ENCODE peak calls at places on chromosomes 4 and X, in five cellular contexts. Z, J, Y, I and H are unnamed samples.

GRCh38 chrX:28108186-28108945 is 127.1 kb upstream of the DCAF8L1 start:
- DNase-seq in J (no peak), Y (no peak), Z (no peak), I (no peak), H (no peak)

GRCh38 chr4:71540749-71541269 is 202.0 kb downstream of the SLC4A4 start:
- DNase-seq in I (no peak), Z (no peak), Y (no peak), J (no peak), H (no peak)

GRCh38 chr4:59925290-59925689 is 1274.8 kb upstream of the ADGRL3 start:
- DNase-seq in J (no peak), Z (no peak), Y (no peak), I (no peak), H (no peak)

GRCh38 chr4:53119685-53120084 is 246.2 kb downstream of the SCFD2 start:
- DNase-seq in J (peak), Z (peak), I (peak), Y (no peak), H (no peak)

GRCh38 chrX:134459683-134460004 is 321 bp upstream of the HPRT1 start:
- DNase-seq in Y (no peak), I (no peak), Z (no peak), J (no peak), H (no peak)

GRCh38 chrX:19382500-19383145 is 38.9 kb downstream of the PDHA1 start:
- DNase-seq in Z (no peak), I (no peak), Y (peak), J (peak), H (peak)

GRCh38 chrX:153628129-153628528 is 18.9 kb upstream of the DUSP9 start:
- DNase-seq in Z (no peak), J (no peak), Y (no peak), I (no peak), H (no peak)

GRCh38 chrX:64186974-64187761 is 18.3 kb downstream of the AMER1 start:
- DNase-seq in Z (no peak), Y (no peak), J (no peak), I (no peak), H (no peak)

GRCh38 chr4:158496030-158496741 is 25.5 kb upstream of the RXFP1 start:
- DNase-seq in I (no peak), Y (peak), J (peak), Z (no peak), H (peak)

GRCh38 chr4:174880001-174880400 is 38.2 kb upstream of the ADAM29 start:
- DNase-seq in Y (no peak), Z (no peak), I (no peak), J (no peak), H (no peak)

GRCh38 chrX:1442724-1443367 is 9.9 kb downstream of the ASMTL start:
- DNase-seq in J (no peak), Y (peak), I (peak), Z (no peak), H (peak)

GRCh38 chr4:123418486-123418931 is 21.9 kb downstream of the SPRY1 start:
- DNase-seq in J (peak), Y (no peak), I (no peak), Z (peak), H (peak)

GRCh38 chr4:73964862-73965611 is 16.8 kb downstream of the PF4 start:
- DNase-seq in J (no peak), I (no peak), Z (no peak), Y (peak), H (no peak)

GRCh38 chrX:67749536-67749935 is 205.7 kb downstream of the AR start:
- DNase-seq in Y (no peak), Z (no peak), I (no peak), J (no peak), H (no peak)

GRCh38 chr4:4327652-4328121 is 37.6 kb downstream of the ZBTB49 start:
- DNase-seq in I (no peak), Z (no peak), J (no peak), Y (peak), H (peak)

GRCh38 chrX:3268804-3269203 is 77.6 kb downstream of the MXRA5 start:
- DNase-seq in Z (no peak), I (no peak), J (peak), Y (no peak), H (no peak)

GRCh38 chr4:130712038-130712437 is 1616.1 kb downstream of the C4orf33 start:
- DNase-seq in J (peak), I (no peak), Y (no peak), Z (no peak), H (no peak)

GRCh38 chr4:8157944-8158709 is 486 bp downstream of the ABLIM2 start:
- DNase-seq in I (no peak), J (no peak), Z (no peak), Y (no peak), H (no peak)

GRCh38 chr4:5003372-5003857 is 15.8 kb downstream of the CYTL1 start:
- DNase-seq in Y (no peak), I (no peak), J (no peak), Z (no peak), H (no peak)

GRCh38 chr4:38943355-38943754 is 75.7 kb downstream of the FAM114A1 start:
- DNase-seq in Z (peak), Y (peak), I (peak), J (no peak), H (no peak)

GRCh38 chr4:19844436-19844835 is 407.3 kb upstream of the SLIT2 start:
- DNase-seq in J (no peak), Y (no peak), I (no peak), Z (peak), H (no peak)

GRCh38 chr4:8202108-8202507 is 3.0 kb downstream of the SH3TC1 start:
- DNase-seq in I (no peak), J (no peak), Y (no peak), Z (no peak), H (no peak)

GRCh38 chrX:21723814-21724213 is 34.1 kb downstream of the SMPX start:
- DNase-seq in I (no peak), Z (no peak), J (no peak), Y (no peak), H (no peak)

GRCh38 chrX:34300871-34301270 is 168.8 kb upstream of the FAM47A start:
- DNase-seq in I (no peak), Z (peak), J (peak), Y (peak), H (peak)

GRCh38 chr4:16418814-16419213 is 192.5 kb upstream of the TAPT1 start:
- DNase-seq in Y (no peak), I (no peak), J (peak), Z (no peak), H (no peak)

GRCh38 chr4:85522836-85523235 is 47.9 kb downstream of the ARHGAP24 start:
- DNase-seq in J (no peak), I (no peak), Y (no peak), Z (no peak), H (no peak)

GRCh38 chrX:8815460-8816065 is 14.4 kb upstream of the FAM9A start:
- DNase-seq in J (peak), Y (no peak), I (no peak), Z (peak), H (peak)

GRCh38 chrX:103431316-103431715 is 55.0 kb downstream of the BEX3 start:
- DNase-seq in Z (peak), I (no peak), Y (no peak), J (no peak), H (no peak)

GRCh38 chr4:130306566-130306965 is 1210.6 kb downstream of the C4orf33 start:
- DNase-seq in Z (no peak), Y (no peak), J (no peak), I (no peak), H (no peak)

GRCh38 chr4:87118421-87118820 is 102.0 kb downstream of the KLHL8 start:
- DNase-seq in J (no peak), I (no peak), Z (no peak), Y (no peak), H (no peak)
- H3K27ac ChIP-seq in J (no peak), I (no peak), Z (peak), Y (no peak), H (no peak)

DNA sequence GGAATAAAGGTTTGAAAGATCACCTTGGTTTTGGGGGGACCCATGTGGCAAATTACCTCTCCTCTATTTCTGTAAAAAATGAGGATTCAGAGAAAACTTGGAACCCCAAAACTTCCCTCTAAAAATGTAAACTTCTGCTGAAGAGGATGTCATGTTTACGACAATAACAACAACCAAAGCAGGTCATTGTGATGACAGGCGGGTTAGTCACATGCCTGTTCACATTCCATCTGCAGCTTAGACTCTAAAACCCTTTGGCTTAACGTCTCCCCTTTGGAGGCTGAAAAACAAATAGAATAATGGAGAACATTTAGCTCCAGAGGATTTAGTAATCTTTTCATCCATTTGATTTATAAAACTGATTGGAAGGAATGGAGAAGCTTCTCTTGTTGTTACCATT is 75.0 kb upstream of the FAM9C start:
- DNase-seq in I (no peak), Y (no peak), Z (no peak), J (peak), H (no peak)
- H3K27ac ChIP-seq in I (no peak), Y (peak), Z (peak), J (no peak), H (no peak)

DNA sequence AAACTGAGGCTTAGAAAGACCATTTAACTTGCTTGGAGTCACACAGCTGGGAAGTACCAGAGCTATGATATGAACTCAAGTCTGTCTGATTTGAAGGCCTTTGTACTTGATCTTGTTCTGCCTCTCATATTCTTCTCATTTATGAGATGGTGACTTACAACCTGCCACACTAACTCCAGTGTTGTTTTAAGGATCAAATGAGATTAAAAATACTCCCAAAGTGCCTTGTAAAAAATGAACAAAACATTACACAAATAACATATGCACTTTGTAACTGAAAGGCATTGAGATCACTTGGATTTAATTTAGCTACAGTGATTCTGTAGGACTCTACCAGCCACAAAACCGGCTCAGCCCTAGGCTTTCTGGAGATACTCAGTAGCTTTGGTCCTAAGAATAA is 15.6 kb upstream of the MAP7D3 start:
- DNase-seq in Z (no peak), I (no peak), Y (no peak), J (no peak), H (no peak)
- H3K27ac ChIP-seq in Z (no peak), I (no peak), Y (no peak), J (no peak), H (no peak)

GRCh38 chr4:2942532-2943363 is 20.5 kb downstream of the NOP14 start:
- DNase-seq in J (no peak), Z (no peak), Y (peak), I (peak), H (peak)

GRCh38 chr4:2942037-2942531 is 21.1 kb downstream of the NOP14 start:
- DNase-seq in I (peak), Z (no peak), J (no peak), Y (peak), H (no peak)

GRCh38 chr4:2944091-2944482 is 19.1 kb downstream of the NOP14 start:
- DNase-seq in Y (peak), Z (no peak), J (no peak), I (no peak), H (no peak)

GRCh38 chr4:2944882-2945526 is 18.2 kb downstream of the NOP14 start:
- DNase-seq in Z (no peak), Y (peak), I (no peak), J (no peak), H (peak)

GRCh38 chr4:2943364-2944090 is 19.7 kb downstream of the NOP14 start:
- DNase-seq in I (no peak), Z (no peak), Y (peak), J (no peak), H (peak)
- H3K27ac ChIP-seq in I (no peak), Z (no peak), Y (peak), J (peak), H (no peak)

GRCh38 chr4:25914670-25915358 is 794 bp downstream of the SMIM20 start:
- DNase-seq in J (no peak), I (no peak), Z (no peak), Y (no peak), H (no peak)
- H3K27ac ChIP-seq in J (peak), I (peak), Z (no peak), Y (peak), H (no peak)

GRCh38 chr4:114626202-114626601 is 27.6 kb downstream of the UGT8 start:
- DNase-seq in Z (no peak), I (no peak), J (no peak), Y (no peak), H (no peak)
- H3K27ac ChIP-seq in Z (no peak), I (no peak), J (no peak), Y (no peak), H (no peak)

GRCh38 chrX:48076343-48076742 is 4.9 kb upstream of the ZNF630 start:
- DNase-seq in Y (no peak), J (no peak), I (no peak), Z (no peak), H (no peak)
- H3K27ac ChIP-seq in Y (no peak), J (no peak), I (no peak), Z (no peak), H (no peak)